ENCODE peak calls at places on chromosomes 5 and 9, in eight cellular contexts. D is NCI-H460; R is activated CD4-positive, alpha-beta T cell treated with anti-CD3 and anti-CD28 coated beads for 4 hours; Y is Calu3; L is choroid plexus epithelial cell; C is endothelial cell; Z is EL; J is GM03348. P is an unnamed sample.

GRCh38 chr9:104774132-104774531 is 10.2 kb downstream of the NIPSNAP3B start:
- DNase-seq in R (no peak), D (no peak), Y (no peak), C (no peak), J (no peak), L (peak; percentile 29), Z (no peak), P (no peak)

GRCh38 chr5:24633705-24634325 is 11.0 kb downstream of the CDH10 start:
- DNase-seq in J (peak; percentile 33), Z (peak; percentile 13), R (no peak), Y (peak; percentile 35), D (peak; percentile 82), C (peak; percentile 21), L (peak; percentile 58), P (no peak)

GRCh38 chr9:87816041-87816440 is 66.6 kb upstream of the SPATA31E1 start:
- DNase-seq in C (no peak), D (no peak), R (no peak), Z (peak; percentile 12), Y (no peak), L (peak; percentile 70), J (no peak), P (no peak)

GRCh38 chr5:57804007-57804444 is 321.4 kb upstream of the ACTBL2 start:
- DNase-seq in L (peak; percentile 53), R (no peak), Y (no peak), Z (peak; percentile 66), J (peak; percentile 71), C (no peak), D (no peak), P (no peak)

GRCh38 chr5:171968512-171968911 is 37.9 kb downstream of the FBXW11 start:
- DNase-seq in L (no peak), C (no peak), D (no peak), Y (no peak), R (no peak), Z (no peak), J (no peak), P (no peak)

GRCh38 chr5:93990504-93991085 is 249.2 kb upstream of the POU5F2 start:
- DNase-seq in C (no peak), R (no peak), L (peak; percentile 9), J (no peak), D (no peak), Z (no peak), Y (no peak), P (no peak)

GRCh38 chr5:64767959-64768357 is 533 bp downstream of the SREK1IP1 start:
- DNase-seq in D (peak; percentile 2), L (peak; percentile 35), Y (peak; percentile 3), R (no peak), C (no peak), J (no peak), Z (peak; percentile 26), P (no peak)

GRCh38 chr5:76861616-76862015 is 11.8 kb downstream of the S100Z start:
- DNase-seq in J (no peak), D (no peak), R (no peak), C (no peak), Z (no peak), L (peak; percentile 42), Y (no peak), P (no peak)

GRCh38 chr5:179259731-179260323 is 85.4 kb downstream of the ADAMTS2 start:
- DNase-seq in L (no peak), J (no peak), R (no peak), C (no peak), Z (no peak), D (no peak), Y (no peak), P (no peak)

GRCh38 chr9:88852794-88853193 is 138.5 kb upstream of the S1PR3 start:
- DNase-seq in Z (peak; percentile 99), C (no peak), D (peak; percentile 64), L (peak; percentile 96), R (no peak), J (peak; percentile 54), Y (no peak), P (no peak)

GRCh38 chr5:135559342-135559741 is 19.4 kb downstream of the CXCL14 start:
- DNase-seq in Z (peak; percentile 36), Y (no peak), J (peak; percentile 32), R (no peak), L (peak; percentile 31), C (no peak), D (no peak), P (no peak)

GRCh38 chr5:37757980-37758582 is 81.8 kb downstream of the GDNF start:
- DNase-seq in Y (no peak), D (no peak), Z (peak; percentile 13), L (peak; percentile 48), J (no peak), R (no peak), C (no peak), P (no peak)

GRCh38 chr5:14039063-14039462 is 94.6 kb upstream of the DNAH5 start:
- DNase-seq in J (no peak), Z (peak; percentile 66), C (no peak), Y (peak; percentile 66), R (no peak), D (no peak), L (no peak), P (no peak)

GRCh38 chr5:107367919-107368318 is 302.8 kb downstream of the EFNA5 start:
- DNase-seq in Z (no peak), R (no peak), Y (no peak), J (no peak), C (no peak), D (no peak), L (no peak), P (no peak)

P was measured in NCI-H1048.